ENCODE peak calls at places on chromosomes 3 and 15, in four cellular contexts. W, D, N and H are unnamed samples.
A peak's percentile ranks its signal among the peaks of the same experiment; 100 is the strongest.

GRCh38 chr3:173894-174293 is 22.7 kb upstream of the CHL1 start:
- DNase-seq in N (no peak), D (no peak), W (no peak), H (no peak)

GRCh38 chr3:127524300-127524896 is 66.1 kb downstream of the TPRA1 start:
- DNase-seq in N (no peak), W (no peak), D (no peak), H (no peak)

GRCh38 chr3:117130222-117130621 is 420.6 kb downstream of the TUSC7 start:
- DNase-seq in N (no peak), W (no peak), D (no peak), H (no peak)

GRCh38 chr15:68348064-68348463 is 70.5 kb downstream of the FEM1B start:
- DNase-seq in W (no peak), N (peak; percentile 69), D (no peak), H (no peak)

GRCh38 chr15:85730001-85730820 is 64.5 kb downstream of the KLHL25 start:
- DNase-seq in D (no peak), W (no peak), N (peak; percentile 68), H (no peak)

GRCh38 chr3:109944836-109945235 is 607.5 kb upstream of the DPPA4 start:
- DNase-seq in N (no peak), D (no peak), W (no peak), H (no peak)

GRCh38 chr3:149667576-149667975 is 9.8 kb upstream of the WWTR1 start:
- DNase-seq in D (no peak), W (no peak), N (no peak), H (no peak)

GRCh38 chr3:184726497-184726896 is 14.6 kb upstream of the MAGEF1 start:
- DNase-seq in D (no peak), W (no peak), N (no peak), H (no peak)

GRCh38 chr3:137148406-137148805 is 190.6 kb downstream of the IL20RB start:
- DNase-seq in W (no peak), D (no peak), N (no peak), H (no peak)

GRCh38 chr3:161295325-161295724 is 74.2 kb downstream of the NMD3 start:
- DNase-seq in D (no peak), W (no peak), N (no peak), H (no peak)

GRCh38 chr3:127288921-127289645 is 1.2 kb upstream of the PRR20G start:
- DNase-seq in W (no peak), D (no peak), N (no peak), H (no peak)

GRCh38 chr3:136018876-136019275 is 53.3 kb downstream of the PPP2R3A start:
- DNase-seq in D (no peak), W (no peak), N (no peak), H (no peak)

GRCh38 chr3:169660709-169661566 is 2.6 kb downstream of the MECOM start:
- DNase-seq in N (no peak), W (peak; percentile 59), D (no peak), H (no peak)

GRCh38 chr3:169658311-169658931 is 5.1 kb downstream of the MECOM start:
- DNase-seq in N (no peak), W (peak; percentile 52), D (no peak), H (no peak)

GRCh38 chr3:169659096-169659521 is 4.4 kb downstream of the MECOM start:
- DNase-seq in W (peak; percentile 48), D (no peak), N (no peak), H (no peak)

GRCh38 chr3:169661567-169662214 is 1.8 kb downstream of the MECOM start:
- DNase-seq in N (peak; percentile 18), W (peak; percentile 60), D (no peak), H (no peak)

GRCh38 chr3:169659858-169660614 is 3.5 kb downstream of the MECOM start:
- DNase-seq in W (peak; percentile 61), N (no peak), D (no peak), H (no peak)
- H3K4me3 ChIP-seq in W (peak overlapping the region; percentile 72), N (no peak overlapping the region), D (peak overlapping the region; percentile 74), H (no peak overlapping the region)

DNA sequence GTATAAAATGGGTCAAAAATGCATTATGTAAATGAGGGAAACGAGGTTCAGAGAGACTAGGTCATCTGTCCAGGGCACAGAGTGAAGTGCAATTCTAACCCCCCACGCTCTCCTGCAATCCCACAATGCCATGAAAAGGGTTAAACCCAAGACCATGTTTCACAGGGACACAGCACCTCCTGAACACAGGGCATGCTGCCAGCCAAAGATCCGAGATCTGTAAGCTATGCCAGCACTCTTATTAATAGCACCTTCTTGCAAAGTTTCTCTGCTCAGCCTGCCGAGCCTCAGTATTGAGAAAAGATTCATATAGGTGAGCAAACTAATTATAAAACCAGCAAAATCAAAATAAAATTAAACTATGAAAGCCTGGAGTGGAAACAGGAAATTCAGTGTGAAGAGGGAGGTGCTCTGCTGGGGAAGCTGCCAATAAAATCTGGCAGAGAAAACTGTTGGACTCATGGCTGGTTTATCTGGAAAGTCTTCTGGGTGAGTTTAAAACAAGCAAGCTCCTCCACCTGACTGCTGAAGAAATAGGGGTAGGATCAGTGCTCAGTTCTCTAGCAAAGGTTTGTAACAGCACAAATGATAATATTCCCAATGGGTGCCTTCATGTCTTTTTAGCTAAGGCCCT is 50.3 kb downstream of the LRIG1 start:
- DNase-seq in D (no peak), W (peak; percentile 76), N (no peak), H (no peak)
- H3K4me3 ChIP-seq in D (peak overlapping the region; percentile 18), W (peak overlapping the region; percentile 22), N (no peak overlapping the region), H (no peak overlapping the region)

GRCh38 chr3:130850044-130850797 is 43.7 kb upstream of the ATP2C1 start:
- DNase-seq in W (no peak), N (peak; percentile 40), D (no peak), H (no peak)
- H3K4me3 ChIP-seq in W (peak overlapping the region; percentile 6), N (peak overlapping the region; percentile 33), D (peak overlapping the region; percentile 55), H (no peak overlapping the region)

GRCh38 chr3:193240436-193240849 is 579 bp upstream of the PLAAT1 start:
- DNase-seq in D (no peak), N (no peak), W (no peak), H (no peak)
- H3K4me3 ChIP-seq in D (peak overlapping the region; percentile 72), N (peak overlapping the region; percentile 36), W (peak overlapping the region; percentile 58), H (peak overlapping the region; percentile 49)

GRCh38 chr3:197181751-197182150 is 116.7 kb downstream of the DLG1 start:
- DNase-seq in D (no peak), W (no peak), N (no peak), H (no peak)
- H3K4me3 ChIP-seq in D (peak overlapping the region; percentile 56), W (no peak overlapping the region), N (no peak overlapping the region), H (no peak overlapping the region)

GRCh38 chr15:73109751-73110150 is 57.5 kb downstream of the NEO1 start:
- DNase-seq in N (no peak), W (no peak), D (no peak), H (no peak)
- H3K4me3 ChIP-seq in N (no peak overlapping the region), W (no peak overlapping the region), D (no peak overlapping the region), H (no peak overlapping the region)

DNA sequence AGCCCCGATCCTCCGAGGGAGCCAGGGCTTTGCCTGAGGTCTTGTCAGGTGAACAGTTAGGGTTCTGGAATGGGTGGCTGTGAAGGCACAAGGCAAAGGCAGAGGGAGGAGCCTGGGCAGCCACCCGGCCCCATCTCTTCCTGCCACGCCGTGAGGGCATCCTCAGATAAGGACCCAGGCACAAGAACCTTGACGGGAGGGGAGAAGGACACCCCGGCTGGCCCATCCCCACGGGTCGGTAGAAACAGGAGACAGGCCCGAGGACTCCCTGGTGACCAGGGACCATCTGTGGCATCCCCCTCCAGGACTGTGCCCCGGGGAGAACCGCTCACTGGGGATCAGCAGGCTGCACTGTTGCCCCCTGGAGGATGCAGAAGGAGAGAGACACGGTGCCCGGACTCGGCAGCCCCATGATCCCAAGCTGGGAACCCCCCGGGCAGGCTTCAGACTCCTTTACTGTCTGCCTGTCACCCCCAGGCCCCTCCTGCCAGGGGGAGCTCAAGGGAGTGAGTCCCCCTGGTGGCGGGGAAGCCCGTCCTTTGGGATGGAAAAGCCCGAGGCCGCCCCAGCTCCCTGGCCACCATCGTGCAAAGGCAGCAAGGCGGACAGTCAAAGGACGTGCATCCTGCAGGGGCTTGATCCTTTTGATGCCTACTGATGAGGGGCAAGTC is 12.3 kb upstream of the PCSK6 start:
- DNase-seq in W (peak; percentile 48), D (no peak), N (peak; percentile 55), H (no peak)
- H3K4me3 ChIP-seq in W (no peak overlapping the region), D (peak overlapping the region; percentile 18), N (no peak overlapping the region), H (no peak overlapping the region)

DNA sequence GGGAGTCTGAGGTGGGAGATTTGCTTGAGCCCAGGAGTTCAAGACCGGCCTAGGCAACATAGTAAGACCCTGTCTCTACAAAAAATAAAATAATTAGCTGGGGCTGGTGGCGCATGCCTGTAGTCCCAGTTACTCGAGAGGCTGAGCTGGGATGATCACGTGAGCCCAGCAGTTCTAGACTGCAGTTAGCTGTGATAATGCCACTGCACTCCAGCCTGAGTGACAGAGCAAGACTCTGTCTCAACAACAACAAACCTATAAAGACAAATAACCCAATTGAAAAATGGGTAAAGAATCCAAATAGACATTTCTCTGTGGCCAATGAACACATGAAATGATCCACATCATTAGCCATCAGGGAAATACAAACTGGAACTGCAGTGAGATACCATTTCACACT is 1.1 kb upstream of the RPL32 start:
- DNase-seq in N (no peak), D (no peak), W (no peak), H (no peak)
- H3K4me3 ChIP-seq in N (no peak overlapping the region), D (no peak overlapping the region), W (no peak overlapping the region), H (no peak overlapping the region)